ENCODE peak calls at places on chromosomes 11 and 22, in six cellular contexts. V, P, G, E, W and O are unnamed samples.

GRCh38 chr11:101129203-101129943 is at the start of gene PGR:
- DNase-seq in V (peak; percentile 62), P (peak; percentile 49), G (peak; percentile 61), E (no peak), W (no peak), O (no peak)

GRCh38 chr11:117465236-117465997 is 137.8 kb downstream of the CEP164 start:
- DNase-seq in V (no peak), P (no peak), G (no peak), E (no peak), W (no peak), O (no peak)

GRCh38 chr22:37472418-37473006 is 13.7 kb downstream of the MFNG start:
- DNase-seq in V (no peak), P (no peak), G (no peak), E (no peak), W (no peak), O (no peak)

GRCh38 chr11:122441702-122442092 is 213.8 kb upstream of the UBASH3B start:
- DNase-seq in V (no peak), P (no peak), G (no peak), E (no peak), W (no peak), O (no peak)

GRCh38 chr22:32674925-32675825 is 126.3 kb upstream of the TIMP3 start:
- DNase-seq in V (no peak), P (no peak), G (peak; percentile 36), E (no peak), W (no peak), O (no peak)

GRCh38 chr11:2406476-2406875 is 5.9 kb downstream of the TSSC4 start:
- DNase-seq in V (no peak), P (no peak), G (no peak), E (no peak), W (no peak), O (no peak)

GRCh38 chr22:20456064-20456721 is 18.6 kb upstream of the SCARF2 start:
- DNase-seq in V (peak; percentile 81), P (peak; percentile 82), G (peak; percentile 69), E (peak; percentile 58), W (peak; percentile 68), O (peak; percentile 67)

GRCh38 chr22:36300396-36301212 is 47.7 kb downstream of the APOL1 start:
- DNase-seq in V (no peak), P (no peak), G (no peak), E (no peak), W (no peak), O (no peak)

GRCh38 chr11:709109-709997 is 3.3 kb downstream of the EPS8L2 start:
- DNase-seq in V (no peak), P (no peak), G (no peak), E (no peak), W (no peak), O (no peak)

GRCh38 chr22:41288245-41288946 is 2.4 kb upstream of the RANGAP1 start:
- DNase-seq in V (no peak), P (no peak), G (no peak), E (no peak), W (no peak), O (no peak)

GRCh38 chr11:17736921-17737817 is 2.6 kb downstream of the KCNC1 start:
- DNase-seq in V (no peak), P (no peak), G (no peak), E (no peak), W (no peak), O (no peak)

GRCh38 chr11:132601863-132602262 is 930.4 kb downstream of the OPCML start:
- DNase-seq in V (no peak), P (no peak), G (no peak), E (no peak), W (no peak), O (no peak)

GRCh38 chr22:45376009-45376408 is 37.4 kb downstream of the SMC1B start:
- DNase-seq in V (no peak), P (no peak), G (no peak), E (no peak), W (no peak), O (no peak)

GRCh38 chr22:23245045-23245798 is 64.9 kb downstream of the BCR start:
- DNase-seq in V (no peak), P (no peak), G (no peak), E (no peak), W (no peak), O (no peak)

GRCh38 chr11:121687961-121688566 is 235.3 kb upstream of the SORL1-AS1 start:
- DNase-seq in V (no peak), P (no peak), G (no peak), E (no peak), W (no peak), O (no peak)

GRCh38 chr22:50665738-50666137 is 6.9 kb upstream of the SHANK3 start:
- DNase-seq in V (no peak), P (no peak), G (no peak), E (no peak), W (no peak), O (no peak)

GRCh38 chr11:28585007-28585406 is 476.8 kb downstream of the METTL15 start:
- DNase-seq in V (no peak), P (no peak), G (no peak), E (no peak), W (no peak), O (no peak)

GRCh38 chr11:117663389-117663788 is 133.6 kb downstream of the DSCAML1 start:
- DNase-seq in V (no peak), P (no peak), G (no peak), E (no peak), W (no peak), O (no peak)

GRCh38 chr11:9765320-9766101 is 101.6 kb downstream of the SWAP70 start:
- DNase-seq in V (no peak), P (no peak), G (peak; percentile 73), E (no peak), W (peak; percentile 27), O (no peak)

GRCh38 chr11:68020575-68020974 is 9.9 kb upstream of the NDUFS8 start:
- DNase-seq in V (no peak), P (peak; percentile 74), G (no peak), E (no peak), W (no peak), O (no peak)
- TF ChIP-seq CTCF in V (no peak), P (peak; percentile 29), G (peak; percentile 35), E (no peak), W (no peak), O (no peak)

GRCh38 chr11:68867067-68867466 is 25.4 kb upstream of the CPT1A start:
- DNase-seq in V (no peak), P (no peak), G (no peak), E (no peak), W (no peak), O (no peak)
- TF ChIP-seq CTCF in V (no peak), P (no peak), G (no peak), E (no peak), W (no peak), O (no peak)

GRCh38 chr11:66834943-66835342 is 8.3 kb upstream of the RCE1 start:
- DNase-seq in V (no peak), P (no peak), G (no peak), E (no peak), W (no peak), O (no peak)

GRCh38 chr11:66835762-66836405 is 7.4 kb upstream of the RCE1 start:
- DNase-seq in V (no peak), P (no peak), G (no peak), E (no peak), W (no peak), O (no peak)

DNA sequence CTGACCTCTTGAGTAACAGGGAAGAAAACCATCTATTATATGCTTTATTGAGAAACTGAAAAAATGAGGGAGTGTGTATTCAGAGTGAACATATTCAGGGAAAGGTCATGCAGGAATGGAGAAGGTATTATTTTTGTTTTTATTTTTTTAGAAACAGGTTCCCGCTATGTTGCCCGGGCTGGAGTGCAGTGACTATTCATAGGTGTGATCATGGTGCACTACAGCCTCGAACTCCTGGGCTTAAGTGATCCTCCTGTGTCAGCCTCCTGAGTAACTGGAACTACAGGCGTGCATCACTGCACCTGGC is 8.7 kb upstream of the RCE1 start:
- DNase-seq in V (no peak), P (no peak), G (no peak), E (no peak), W (no peak), O (no peak)
- TF ChIP-seq CTCF in V (no peak), P (no peak), G (no peak), E (no peak), W (peak; percentile 12), O (no peak)

GRCh38 chr11:48116843-48117242 is 99.8 kb upstream of the OR4B1 start:
- DNase-seq in V (no peak), P (no peak), G (no peak), E (no peak), W (no peak), O (no peak)
- TF ChIP-seq CTCF in V (peak; percentile 35), P (peak; percentile 28), G (peak; percentile 68), E (no peak), W (no peak), O (peak; percentile 2)

GRCh38 chr11:107752954-107753822 is 41.3 kb upstream of the SLN start:
- DNase-seq in V (no peak), P (no peak), G (no peak), E (no peak), W (no peak), O (no peak)

GRCh38 chr11:107752508-107752907 is 40.7 kb upstream of the SLN start:
- DNase-seq in V (no peak), P (no peak), G (no peak), E (no peak), W (no peak), O (no peak)

GRCh38 chr11:107756553-107756952 is 44.7 kb upstream of the SLN start:
- DNase-seq in V (no peak), P (no peak), G (no peak), E (no peak), W (no peak), O (no peak)

GRCh38 chr11:107757661-107758060 is 45.8 kb upstream of the SLN start:
- DNase-seq in V (no peak), P (no peak), G (no peak), E (no peak), W (no peak), O (no peak)
- TF ChIP-seq CTCF in V (no peak), P (no peak), G (no peak), E (no peak), W (no peak), O (no peak)

GRCh38 chr11:111454561-111455192 is 57.5 kb downstream of the BTG4 start:
- DNase-seq in V (no peak), P (no peak), G (no peak), E (no peak), W (no peak), O (peak; percentile 80)
- TF ChIP-seq CTCF in V (no peak), P (peak; percentile 35), G (peak; percentile 47), E (no peak), W (peak; percentile 41), O (peak; percentile 44)